ENCODE peak calls at places on chromosomes 4 and X, in seven cellular contexts. C is activated T-cell treated with anti-CD3 and anti-CD28 coated beads, Interleukin-2, amount 50 U/mL, for 48 hours; D is HT1080; N is stimulated activated CD4-positive, alpha-beta T cell treated with anti-CD3 and anti-CD28 coated beads, Interleukin-2, amount 100 ng/mL, for 24 hours; I is right atrium auricular region; V is effector memory CD4-positive, alpha-beta T cell; Y is epithelial cell of prostate. U is an unnamed sample.
A peak's percentile ranks its signal among the peaks of the same experiment; 100 is the strongest.

GRCh38 chrX:150028692-150029091 is 90.4 kb upstream of the EOLA2 start:
- DNase-seq in I (no peak), N (no peak), V (no peak), D (no peak), C (no peak), Y (no peak), U (no peak)

GRCh38 chrX:16022580-16023170 is 100.7 kb upstream of the GRPR start:
- DNase-seq in I (no peak), C (no peak), N (no peak), Y (no peak), D (peak; percentile 79), V (no peak), U (no peak)

GRCh38 chrX:102892103-102892502 is 45.0 kb upstream of the RAB40AL start:
- DNase-seq in V (no peak), C (no peak), N (no peak), Y (no peak), D (no peak), I (no peak), U (no peak)

GRCh38 chr4:154559141-154559841 is 3.5 kb upstream of the FGB start:
- DNase-seq in Y (no peak), N (no peak), V (no peak), C (peak; percentile 18), D (peak; percentile 72), I (no peak), U (no peak)

GRCh38 chrX:13373807-13374187 is 53.9 kb upstream of the ATXN3L start:
- DNase-seq in V (no peak), I (no peak), Y (no peak), D (no peak), C (no peak), N (no peak), U (no peak)

GRCh38 chr4:180234730-180235129 is 2008.5 kb upstream of the TENM3 start:
- DNase-seq in N (no peak), D (no peak), V (no peak), I (no peak), C (no peak), Y (no peak), U (no peak)

GRCh38 chr4:3473251-3473942 is 10.3 kb downstream of the DOK7 start:
- DNase-seq in I (no peak), V (no peak), D (no peak), N (no peak), Y (no peak), C (no peak), U (no peak)

GRCh38 chr4:47835489-47835888 is 2.4 kb downstream of the CORIN start:
- DNase-seq in Y (no peak), N (no peak), D (peak; percentile 11), C (no peak), V (no peak), I (no peak), U (no peak)

GRCh38 chrX:85114776-85115175 is 111.1 kb downstream of the APOOL start:
- DNase-seq in N (no peak), I (no peak), V (no peak), Y (no peak), C (no peak), D (no peak), U (no peak)

GRCh38 chrX:79146552-79147390 is 2.3 kb downstream of the GPR174 start:
- DNase-seq in Y (no peak), N (no peak), V (no peak), I (no peak), C (no peak), D (no peak), U (no peak)

GRCh38 chr4:159283697-159284492 is 181.0 kb downstream of the RAPGEF2 start:
- DNase-seq in Y (no peak), V (no peak), I (no peak), N (no peak), D (peak; percentile 75), C (no peak), U (no peak)

GRCh38 chr4:159540501-159540900 is 437.6 kb downstream of the RAPGEF2 start:
- DNase-seq in N (no peak), D (no peak), I (no peak), V (no peak), C (no peak), Y (no peak), U (no peak)

GRCh38 chr4:69025191-69025998 is 70.9 kb upstream of the UGT2B7 start:
- DNase-seq in I (no peak), N (no peak), Y (no peak), C (no peak), V (no peak), D (peak; percentile 18), U (no peak)

GRCh38 chrX:86171366-86171765 is 23.1 kb downstream of the DACH2 start:
- DNase-seq in V (no peak), D (peak; percentile 18), C (peak; percentile 19), Y (no peak), N (no peak), I (no peak), U (no peak)

GRCh38 chrX:10754445-10754844 is 134.1 kb upstream of the MID1 start:
- DNase-seq in D (no peak), N (no peak), V (no peak), Y (no peak), I (no peak), C (no peak), U (no peak)

GRCh38 chr4:16079046-16079445 is 4.8 kb downstream of the PROM1 start:
- DNase-seq in V (no peak), C (no peak), I (no peak), Y (no peak), N (no peak), D (no peak), U (no peak)

GRCh38 chrX:530726-531610 is 99.6 kb upstream of the SHOX start:
- DNase-seq in C (no peak), I (no peak), V (no peak), Y (no peak), N (no peak), D (no peak), U (no peak)

GRCh38 chrX:136627381-136627780 is 20.6 kb upstream of the CD40LG start:
- DNase-seq in I (no peak), V (peak; percentile 43), Y (no peak), D (no peak), N (peak; percentile 29), C (peak; percentile 60), U (peak; percentile 27)

GRCh38 chrX:1493317-1493856 is 40.7 kb upstream of the ASMTL start:
- DNase-seq in N (no peak), I (no peak), C (no peak), Y (no peak), V (no peak), D (no peak), U (no peak)

GRCh38 chrX:119942831-119943184 is 743 bp downstream of the NKAP start:
- DNase-seq in I (no peak), V (no peak), Y (no peak), C (no peak), D (no peak), N (no peak), U (no peak)

GRCh38 chr4:126616795-126617194 is 1016.0 kb upstream of the INTU start:
- DNase-seq in I (no peak), D (no peak), Y (no peak), N (no peak), V (no peak), C (no peak), U (no peak)

GRCh38 chr4:110620352-110621327 is 2.2 kb downstream of the PITX2 start:
- DNase-seq in I (no peak), D (no peak), C (peak; percentile 63), V (no peak), N (no peak), Y (no peak), U (no peak)

GRCh38 chrX:78066110-78066509 is 37.9 kb upstream of the PGK1 start:
- DNase-seq in Y (no peak), V (no peak), D (no peak), I (no peak), C (no peak), N (no peak), U (no peak)

GRCh38 chr4:43242611-43243010 is 350.1 kb downstream of the GRXCR1 start:
- DNase-seq in C (no peak), D (peak; percentile 1), N (no peak), I (no peak), Y (no peak), V (no peak), U (no peak)

GRCh38 chrX:73851014-73852009 is 288.3 kb downstream of the CHIC1 start:
- DNase-seq in V (peak; percentile 76), N (no peak), Y (no peak), C (peak; percentile 83), I (peak; percentile 95), D (no peak), U (no peak)

U was measured in activated naive CD8-positive, alpha-beta T cell treated with anti-CD3 and anti-CD28 coated beads, Interleukin-2, amount 50 U/mL, for 24 hours.